ENCODE peak calls at places on chromosome 9, in six cellular contexts. S is Peyer's patch, Y is HepG2, F is stomach, P is A549, H is GM12878. T is an unnamed sample.

GRCh38 chr9:136532799-136533774 is 12.8 kb downstream of the NOTCH1 start:
- DNase-seq in S (no peak), Y (no peak), F (no peak), P (no peak), H (no peak), T (no peak)

GRCh38 chr9:33128570-33128969 is 38.6 kb downstream of the B4GALT1 start:
- DNase-seq in S (no peak), Y (no peak), F (no peak), P (no peak), H (no peak), T (no peak)

GRCh38 chr9:70553718-70554673 is 139.5 kb upstream of the KLF9 start:
- DNase-seq in S (no peak), Y (no peak), F (no peak), P (no peak), H (no peak), T (no peak)

GRCh38 chr9:3329361-3329760 is 196.4 kb downstream of the RFX3 start:
- DNase-seq in S (no peak), Y (no peak), F (no peak), P (no peak), H (no peak), T (no peak)

GRCh38 chr9:136403915-136404800 is 4.2 kb upstream of the SNAPC4 start:
- DNase-seq in S (no peak), Y (no peak), F (no peak), P (no peak), H (peak; percentile 46), T (no peak)

GRCh38 chr9:6968271-6968670 is 210.5 kb downstream of the KDM4C start:
- DNase-seq in S (no peak), Y (no peak), F (no peak), P (no peak), H (no peak), T (no peak)

GRCh38 chr9:109816490-109816889 is 36.5 kb downstream of the PALM2AKAP2 start:
- DNase-seq in S (no peak), Y (peak; percentile 86), F (no peak), P (peak; percentile 71), H (no peak), T (no peak)

GRCh38 chr9:95516736-95517558 is at the start of gene PTCH1:
- DNase-seq in S (peak; percentile 77), Y (no peak), F (peak; percentile 60), P (peak; percentile 42), H (no peak), T (peak; percentile 52)

GRCh38 chr9:136095495-136096058 is 488 bp upstream of the NACC2 start:
- DNase-seq in S (peak; percentile 75), Y (no peak), F (peak; percentile 45), P (peak; percentile 51), H (no peak), T (peak; percentile 41)

GRCh38 chr9:127714020-127714835 is 1.2 kb downstream of the PTRH1 start:
- DNase-seq in S (no peak), Y (no peak), F (no peak), P (no peak), H (no peak), T (no peak)

GRCh38 chr9:127715443-127716337 is at the start of the genes PTRH1 and TTC16:
- DNase-seq in S (peak; percentile 98), Y (peak; percentile 89), F (peak; percentile 97), P (peak; percentile 96), H (peak; percentile 72), T (peak; percentile 97)

GRCh38 chr9:127716412-127716811 is 533 bp downstream of the TTC16 start:
- DNase-seq in S (no peak), Y (peak; percentile 34), F (no peak), P (no peak), H (no peak), T (no peak)

GRCh38 chr9:127712851-127713250 is 2.6 kb downstream of the PTRH1 start:
- DNase-seq in S (no peak), Y (no peak), F (no peak), P (no peak), H (no peak), T (no peak)

DNA sequence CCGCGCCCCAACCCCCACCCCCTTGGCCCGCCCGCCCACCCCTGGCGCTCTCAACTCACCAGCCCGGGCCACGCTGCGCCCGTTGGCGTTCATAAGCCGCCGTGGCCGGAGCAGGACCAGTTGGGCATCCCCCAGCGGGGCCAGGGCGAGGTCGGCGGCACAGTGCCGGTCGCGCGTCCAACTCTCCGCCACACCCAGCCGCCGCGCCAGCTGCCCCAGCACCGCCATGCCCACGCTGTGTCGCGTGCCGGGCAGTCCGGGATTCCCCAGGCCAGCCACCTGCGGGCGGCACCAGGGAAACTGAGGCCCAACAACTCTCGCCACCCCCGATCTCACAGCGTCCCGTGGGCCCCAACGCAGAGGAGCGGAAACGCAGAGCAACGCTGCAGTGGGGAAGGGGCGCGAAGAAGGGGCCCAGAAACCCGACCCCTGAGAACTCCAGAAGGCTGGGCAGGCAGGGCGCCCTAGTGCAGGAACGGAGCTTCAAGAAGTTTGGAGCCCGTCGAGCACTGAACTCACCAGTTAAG is 484 bp downstream of the PTRH1 start:
- DNase-seq in S (peak; percentile 71), Y (no peak), F (peak; percentile 55), P (no peak), H (no peak), T (peak; percentile 34)
- TF ChIP-seq POLR2A in S (no peak), Y (no peak), F (no peak), P (no peak), H (no peak), T (no peak)

DNA sequence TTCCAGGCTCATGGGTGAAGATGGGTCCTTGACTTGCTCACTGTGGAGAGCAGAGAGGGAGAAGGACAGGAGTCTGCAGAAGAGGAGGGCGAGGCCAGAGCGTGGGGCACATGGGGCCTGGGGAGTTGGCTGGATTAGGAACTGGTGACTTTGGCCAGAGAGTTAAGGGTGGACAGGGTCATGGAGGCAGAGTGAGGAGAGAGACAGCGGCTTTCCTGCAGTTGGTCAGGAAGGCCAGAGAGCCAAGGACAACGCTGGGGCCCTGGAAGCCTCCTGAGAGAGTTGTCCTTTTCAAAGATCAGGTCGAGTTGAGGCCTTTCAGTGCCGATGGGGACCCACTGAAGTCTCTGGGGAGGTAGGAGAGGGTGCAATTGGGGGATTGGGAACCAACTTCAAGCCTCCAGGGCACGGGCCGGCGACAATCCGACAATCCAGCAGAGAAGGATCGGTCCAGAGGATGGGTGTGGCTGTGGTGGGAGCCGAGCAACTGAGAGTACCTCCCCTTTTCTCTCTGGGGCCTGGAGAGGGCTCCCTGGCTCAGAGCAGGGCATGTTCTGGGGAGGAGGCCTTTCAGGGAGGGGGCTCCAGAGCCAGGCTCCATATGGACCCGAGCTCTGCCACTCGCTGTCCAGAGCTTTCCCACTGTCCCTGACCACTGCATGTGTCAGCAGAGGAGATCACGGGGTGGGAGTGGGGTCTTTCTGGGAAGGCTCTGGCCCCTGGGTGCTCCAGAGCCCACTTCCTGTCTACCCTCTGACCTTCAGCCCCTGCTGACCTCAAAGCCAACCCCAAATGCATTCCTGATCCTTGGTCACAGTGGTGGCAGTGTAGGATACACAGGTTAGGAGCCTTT is 7.5 kb upstream of the PHYHD1 start:
- DNase-seq in S (no peak), Y (no peak), F (no peak), P (no peak), H (no peak), T (no peak)
- TF ChIP-seq POLR2A in S (no peak), Y (no peak), F (no peak), P (no peak), H (no peak), T (no peak)

GRCh38 chr9:92619601-92620300 is 50.2 kb downstream of the IPPK start:
- DNase-seq in S (no peak), Y (no peak), F (peak; percentile 22), P (no peak), H (no peak), T (no peak)
- TF ChIP-seq POLR2A in S (no peak), Y (no peak), F (no peak), P (no peak), H (no peak), T (no peak)

GRCh38 chr9:126051446-126052130 is 275.0 kb upstream of the MVB12B start:
- DNase-seq in S (no peak), Y (no peak), F (no peak), P (no peak), H (no peak), T (no peak)

GRCh38 chr9:126052791-126053190 is 273.8 kb upstream of the MVB12B start:
- DNase-seq in S (no peak), Y (no peak), F (no peak), P (no peak), H (no peak), T (no peak)

GRCh38 chr9:126050605-126050990 is 276.0 kb upstream of the MVB12B start:
- DNase-seq in S (no peak), Y (no peak), F (no peak), P (no peak), H (no peak), T (no peak)

GRCh38 chr9:126049896-126050604 is 276.6 kb upstream of the MVB12B start:
- DNase-seq in S (no peak), Y (no peak), F (no peak), P (peak; percentile 25), H (no peak), T (no peak)

GRCh38 chr9:126049088-126049487 is 277.5 kb upstream of the MVB12B start:
- DNase-seq in S (no peak), Y (peak; percentile 4), F (no peak), P (no peak), H (no peak), T (no peak)
- TF ChIP-seq POLR2A in S (no peak), Y (no peak), F (no peak), P (no peak), H (no peak), T (no peak)

GRCh38 chr9:35811364-35812024 is 568 bp downstream of the SPAG8 start:
- DNase-seq in S (no peak), Y (no peak), F (peak; percentile 61), P (no peak), H (no peak), T (no peak)

GRCh38 chr9:35814106-35814840 is 569 bp downstream of the HINT2 start:
- DNase-seq in S (peak; percentile 74), Y (peak; percentile 84), F (peak; percentile 74), P (peak; percentile 72), H (no peak), T (peak; percentile 81)

GRCh38 chr9:35814841-35815543 is at the start of gene HINT2:
- DNase-seq in S (peak; percentile 97), Y (peak; percentile 99), F (peak; percentile 97), P (peak; percentile 98), H (peak; percentile 95), T (peak; percentile 97)

GRCh38 chr9:35813434-35814105 is 1.3 kb downstream of the HINT2 start:
- DNase-seq in S (no peak), Y (peak; percentile 73), F (no peak), P (peak; percentile 79), H (no peak), T (peak; percentile 75)

DNA sequence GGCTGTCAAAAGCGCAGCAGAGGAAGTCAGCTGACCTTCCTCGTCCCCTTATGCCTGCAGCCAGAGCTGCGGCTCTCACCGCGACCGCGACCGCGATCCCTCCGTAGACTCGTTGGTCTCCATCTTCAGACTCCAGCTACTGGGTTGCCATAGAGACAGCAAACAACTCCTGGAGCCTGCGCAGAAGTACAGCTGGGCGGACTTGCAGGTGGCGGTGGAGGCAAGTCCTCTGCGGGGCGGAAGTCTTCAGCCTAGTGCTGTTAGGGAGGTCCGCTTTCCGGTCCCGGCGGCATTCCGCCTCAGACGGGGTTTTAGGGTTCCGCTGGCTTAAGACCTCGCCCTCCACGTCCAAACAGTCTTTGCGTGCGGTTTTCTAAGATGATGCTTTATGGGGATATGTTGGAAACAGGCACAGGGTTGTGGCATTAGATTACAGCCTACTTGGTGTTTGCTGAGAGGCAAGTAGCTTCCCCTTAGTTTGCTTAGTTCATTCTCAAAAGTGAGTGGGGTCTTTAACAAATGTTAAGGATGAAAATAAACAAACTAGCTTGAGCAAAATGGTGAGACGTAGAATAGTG is at the start of gene SPAG8:
- DNase-seq in S (peak; percentile 92), Y (peak; percentile 93), F (peak; percentile 94), P (peak; percentile 96), H (peak; percentile 90), T (peak; percentile 96)
- TF ChIP-seq POLR2A in S (peak; percentile 12), Y (no peak), F (no peak), P (peak; percentile 51), H (peak; percentile 52), T (peak; percentile 48)

GRCh38 chr9:34158362-34158869 is 20.4 kb upstream of the UBAP1 start:
- DNase-seq in S (no peak), Y (peak; percentile 79), F (no peak), P (peak; percentile 95), H (no peak), T (peak; percentile 85)
- TF ChIP-seq POLR2A in S (no peak), Y (no peak), F (no peak), P (no peak), H (no peak), T (no peak)

T was measured in erythroblast.